ENCODE peak calls at places on chromosome 21, in five cellular contexts. One of them, this sample, is unnamed.

GRCh38 chr21:38824124-38824822 is 18.5 kb downstream of the ETS2 start:
- DNase-seq in stimulated activated CD4-positive, alpha-beta T cell treated with anti-CD3 and anti-CD28 coated beads, Interleukin-1b, Interleukin-23, amount 100 ng/mL, for 1 hour: no peak
- DNase-seq in stimulated activated CD8-positive, alpha-beta memory T cell treated with anti-CD3 and anti-CD28 coated beads, Interleukin-4, amount 100 ng/mL, for 4 hours: no peak
- DNase-seq in nucleus accumbens: no peak
- DNase-seq in cerebellar cortex: no peak
- DNase-seq in this sample: peak

GRCh38 chr21:37072239-37072987 is 458 bp downstream of the PIGP start:
- DNase-seq in stimulated activated CD4-positive, alpha-beta T cell treated with anti-CD3 and anti-CD28 coated beads, Interleukin-1b, Interleukin-23, amount 100 ng/mL, for 1 hour: peak
- DNase-seq in stimulated activated CD8-positive, alpha-beta memory T cell treated with anti-CD3 and anti-CD28 coated beads, Interleukin-4, amount 100 ng/mL, for 4 hours: peak
- DNase-seq in nucleus accumbens: no peak
- DNase-seq in cerebellar cortex: peak
- DNase-seq in this sample: peak

GRCh38 chr21:32457360-32457840 is 44.9 kb downstream of the EVA1C start:
- DNase-seq in stimulated activated CD4-positive, alpha-beta T cell treated with anti-CD3 and anti-CD28 coated beads, Interleukin-1b, Interleukin-23, amount 100 ng/mL, for 1 hour: no peak
- DNase-seq in stimulated activated CD8-positive, alpha-beta memory T cell treated with anti-CD3 and anti-CD28 coated beads, Interleukin-4, amount 100 ng/mL, for 4 hours: no peak
- DNase-seq in nucleus accumbens: no peak
- DNase-seq in cerebellar cortex: peak
- DNase-seq in this sample: no peak

GRCh38 chr21:35895598-35895997 is 164.7 kb downstream of the SETD4 start:
- DNase-seq in stimulated activated CD4-positive, alpha-beta T cell treated with anti-CD3 and anti-CD28 coated beads, Interleukin-1b, Interleukin-23, amount 100 ng/mL, for 1 hour: no peak
- DNase-seq in stimulated activated CD8-positive, alpha-beta memory T cell treated with anti-CD3 and anti-CD28 coated beads, Interleukin-4, amount 100 ng/mL, for 4 hours: no peak
- DNase-seq in nucleus accumbens: no peak
- DNase-seq in cerebellar cortex: no peak
- DNase-seq in this sample: no peak

GRCh38 chr21:33078907-33079582 is 9.1 kb downstream of the OLIG1 start:
- DNase-seq in stimulated activated CD4-positive, alpha-beta T cell treated with anti-CD3 and anti-CD28 coated beads, Interleukin-1b, Interleukin-23, amount 100 ng/mL, for 1 hour: no peak
- DNase-seq in stimulated activated CD8-positive, alpha-beta memory T cell treated with anti-CD3 and anti-CD28 coated beads, Interleukin-4, amount 100 ng/mL, for 4 hours: peak
- DNase-seq in nucleus accumbens: no peak
- DNase-seq in cerebellar cortex: no peak
- DNase-seq in this sample: no peak

GRCh38 chr21:41043008-41043407 is 125.0 kb upstream of the BACE2 start:
- DNase-seq in stimulated activated CD4-positive, alpha-beta T cell treated with anti-CD3 and anti-CD28 coated beads, Interleukin-1b, Interleukin-23, amount 100 ng/mL, for 1 hour: no peak
- DNase-seq in stimulated activated CD8-positive, alpha-beta memory T cell treated with anti-CD3 and anti-CD28 coated beads, Interleukin-4, amount 100 ng/mL, for 4 hours: no peak
- DNase-seq in nucleus accumbens: no peak
- DNase-seq in cerebellar cortex: no peak
- DNase-seq in this sample: no peak

GRCh38 chr21:16307256-16307655 is 577.5 kb downstream of the USP25 start:
- DNase-seq in stimulated activated CD4-positive, alpha-beta T cell treated with anti-CD3 and anti-CD28 coated beads, Interleukin-1b, Interleukin-23, amount 100 ng/mL, for 1 hour: no peak
- DNase-seq in stimulated activated CD8-positive, alpha-beta memory T cell treated with anti-CD3 and anti-CD28 coated beads, Interleukin-4, amount 100 ng/mL, for 4 hours: no peak
- DNase-seq in nucleus accumbens: no peak
- DNase-seq in cerebellar cortex: no peak
- DNase-seq in this sample: no peak

GRCh38 chr21:34807146-34807880 is 138.5 kb downstream of the CLIC6 start:
- DNase-seq in stimulated activated CD4-positive, alpha-beta T cell treated with anti-CD3 and anti-CD28 coated beads, Interleukin-1b, Interleukin-23, amount 100 ng/mL, for 1 hour: peak
- DNase-seq in stimulated activated CD8-positive, alpha-beta memory T cell treated with anti-CD3 and anti-CD28 coated beads, Interleukin-4, amount 100 ng/mL, for 4 hours: peak
- DNase-seq in nucleus accumbens: no peak
- DNase-seq in cerebellar cortex: no peak
- DNase-seq in this sample: peak

GRCh38 chr21:26840206-26840605 is 5.0 kb downstream of the ADAMTS1 start:
- DNase-seq in stimulated activated CD4-positive, alpha-beta T cell treated with anti-CD3 and anti-CD28 coated beads, Interleukin-1b, Interleukin-23, amount 100 ng/mL, for 1 hour: no peak
- DNase-seq in stimulated activated CD8-positive, alpha-beta memory T cell treated with anti-CD3 and anti-CD28 coated beads, Interleukin-4, amount 100 ng/mL, for 4 hours: no peak
- DNase-seq in nucleus accumbens: no peak
- DNase-seq in cerebellar cortex: no peak
- DNase-seq in this sample: no peak

GRCh38 chr21:28421716-28422480 is 570.8 kb downstream of the LTN1 start:
- DNase-seq in stimulated activated CD4-positive, alpha-beta T cell treated with anti-CD3 and anti-CD28 coated beads, Interleukin-1b, Interleukin-23, amount 100 ng/mL, for 1 hour: no peak
- DNase-seq in stimulated activated CD8-positive, alpha-beta memory T cell treated with anti-CD3 and anti-CD28 coated beads, Interleukin-4, amount 100 ng/mL, for 4 hours: no peak
- DNase-seq in nucleus accumbens: no peak
- DNase-seq in cerebellar cortex: no peak
- DNase-seq in this sample: peak

GRCh38 chr21:35940074-35940927 is 120.0 kb downstream of the SETD4 start:
- DNase-seq in stimulated activated CD4-positive, alpha-beta T cell treated with anti-CD3 and anti-CD28 coated beads, Interleukin-1b, Interleukin-23, amount 100 ng/mL, for 1 hour: no peak
- DNase-seq in stimulated activated CD8-positive, alpha-beta memory T cell treated with anti-CD3 and anti-CD28 coated beads, Interleukin-4, amount 100 ng/mL, for 4 hours: no peak
- DNase-seq in nucleus accumbens: no peak
- DNase-seq in cerebellar cortex: peak
- DNase-seq in this sample: peak

GRCh38 chr21:42336065-42336464 is 14.7 kb downstream of the TFF2 start:
- DNase-seq in stimulated activated CD4-positive, alpha-beta T cell treated with anti-CD3 and anti-CD28 coated beads, Interleukin-1b, Interleukin-23, amount 100 ng/mL, for 1 hour: no peak
- DNase-seq in stimulated activated CD8-positive, alpha-beta memory T cell treated with anti-CD3 and anti-CD28 coated beads, Interleukin-4, amount 100 ng/mL, for 4 hours: no peak
- DNase-seq in nucleus accumbens: no peak
- DNase-seq in cerebellar cortex: no peak
- DNase-seq in this sample: no peak

GRCh38 chr21:41827951-41828883 is 50.9 kb downstream of the PRDM15 start:
- DNase-seq in stimulated activated CD4-positive, alpha-beta T cell treated with anti-CD3 and anti-CD28 coated beads, Interleukin-1b, Interleukin-23, amount 100 ng/mL, for 1 hour: no peak
- DNase-seq in stimulated activated CD8-positive, alpha-beta memory T cell treated with anti-CD3 and anti-CD28 coated beads, Interleukin-4, amount 100 ng/mL, for 4 hours: no peak
- DNase-seq in nucleus accumbens: no peak
- DNase-seq in cerebellar cortex: no peak
- DNase-seq in this sample: no peak

GRCh38 chr21:29704719-29705118 is 235.1 kb downstream of the GRIK1 start:
- DNase-seq in stimulated activated CD4-positive, alpha-beta T cell treated with anti-CD3 and anti-CD28 coated beads, Interleukin-1b, Interleukin-23, amount 100 ng/mL, for 1 hour: no peak
- DNase-seq in stimulated activated CD8-positive, alpha-beta memory T cell treated with anti-CD3 and anti-CD28 coated beads, Interleukin-4, amount 100 ng/mL, for 4 hours: no peak
- DNase-seq in nucleus accumbens: no peak
- DNase-seq in cerebellar cortex: no peak
- DNase-seq in this sample: no peak

GRCh38 chr21:41868062-41868710 is 11.0 kb downstream of the PRDM15 start:
- DNase-seq in stimulated activated CD4-positive, alpha-beta T cell treated with anti-CD3 and anti-CD28 coated beads, Interleukin-1b, Interleukin-23, amount 100 ng/mL, for 1 hour: no peak
- DNase-seq in stimulated activated CD8-positive, alpha-beta memory T cell treated with anti-CD3 and anti-CD28 coated beads, Interleukin-4, amount 100 ng/mL, for 4 hours: no peak
- DNase-seq in nucleus accumbens: no peak
- DNase-seq in cerebellar cortex: no peak
- DNase-seq in this sample: no peak

GRCh38 chr21:39149882-39150281 is 33.4 kb downstream of the PSMG1 start:
- DNase-seq in stimulated activated CD4-positive, alpha-beta T cell treated with anti-CD3 and anti-CD28 coated beads, Interleukin-1b, Interleukin-23, amount 100 ng/mL, for 1 hour: no peak
- DNase-seq in stimulated activated CD8-positive, alpha-beta memory T cell treated with anti-CD3 and anti-CD28 coated beads, Interleukin-4, amount 100 ng/mL, for 4 hours: no peak
- DNase-seq in nucleus accumbens: no peak
- DNase-seq in cerebellar cortex: no peak
- DNase-seq in this sample: no peak

GRCh38 chr21:43929217-43929971 is 64.4 kb downstream of the AGPAT3 start:
- DNase-seq in stimulated activated CD4-positive, alpha-beta T cell treated with anti-CD3 and anti-CD28 coated beads, Interleukin-1b, Interleukin-23, amount 100 ng/mL, for 1 hour: no peak
- DNase-seq in stimulated activated CD8-positive, alpha-beta memory T cell treated with anti-CD3 and anti-CD28 coated beads, Interleukin-4, amount 100 ng/mL, for 4 hours: no peak
- DNase-seq in nucleus accumbens: no peak
- DNase-seq in cerebellar cortex: peak
- DNase-seq in this sample: no peak

GRCh38 chr21:32094792-32095191 is 184.1 kb downstream of the MIS18A start:
- DNase-seq in stimulated activated CD4-positive, alpha-beta T cell treated with anti-CD3 and anti-CD28 coated beads, Interleukin-1b, Interleukin-23, amount 100 ng/mL, for 1 hour: no peak
- DNase-seq in stimulated activated CD8-positive, alpha-beta memory T cell treated with anti-CD3 and anti-CD28 coated beads, Interleukin-4, amount 100 ng/mL, for 4 hours: no peak
- DNase-seq in nucleus accumbens: no peak
- DNase-seq in cerebellar cortex: no peak
- DNase-seq in this sample: no peak

GRCh38 chr21:16569679-16570078 is 839.9 kb downstream of the USP25 start:
- DNase-seq in stimulated activated CD4-positive, alpha-beta T cell treated with anti-CD3 and anti-CD28 coated beads, Interleukin-1b, Interleukin-23, amount 100 ng/mL, for 1 hour: no peak
- DNase-seq in stimulated activated CD8-positive, alpha-beta memory T cell treated with anti-CD3 and anti-CD28 coated beads, Interleukin-4, amount 100 ng/mL, for 4 hours: no peak
- DNase-seq in nucleus accumbens: no peak
- DNase-seq in cerebellar cortex: no peak
- DNase-seq in this sample: no peak

GRCh38 chr21:39536835-39537234 is 75.9 kb upstream of the B3GALT5 start:
- DNase-seq in stimulated activated CD4-positive, alpha-beta T cell treated with anti-CD3 and anti-CD28 coated beads, Interleukin-1b, Interleukin-23, amount 100 ng/mL, for 1 hour: no peak
- DNase-seq in stimulated activated CD8-positive, alpha-beta memory T cell treated with anti-CD3 and anti-CD28 coated beads, Interleukin-4, amount 100 ng/mL, for 4 hours: no peak
- DNase-seq in nucleus accumbens: no peak
- DNase-seq in cerebellar cortex: no peak
- DNase-seq in this sample: no peak

GRCh38 chr21:25342811-25343210 is 264.5 kb downstream of the MRPL39 start:
- DNase-seq in stimulated activated CD4-positive, alpha-beta T cell treated with anti-CD3 and anti-CD28 coated beads, Interleukin-1b, Interleukin-23, amount 100 ng/mL, for 1 hour: no peak
- DNase-seq in stimulated activated CD8-positive, alpha-beta memory T cell treated with anti-CD3 and anti-CD28 coated beads, Interleukin-4, amount 100 ng/mL, for 4 hours: no peak
- DNase-seq in nucleus accumbens: no peak
- DNase-seq in cerebellar cortex: no peak
- DNase-seq in this sample: no peak

GRCh38 chr21:37196847-37197246 is 70.3 kb downstream of the VPS26C start:
- DNase-seq in stimulated activated CD4-positive, alpha-beta T cell treated with anti-CD3 and anti-CD28 coated beads, Interleukin-1b, Interleukin-23, amount 100 ng/mL, for 1 hour: no peak
- DNase-seq in stimulated activated CD8-positive, alpha-beta memory T cell treated with anti-CD3 and anti-CD28 coated beads, Interleukin-4, amount 100 ng/mL, for 4 hours: no peak
- DNase-seq in nucleus accumbens: no peak
- DNase-seq in cerebellar cortex: no peak
- DNase-seq in this sample: no peak

GRCh38 chr21:41133896-41134522 is 34.0 kb upstream of the BACE2 start:
- DNase-seq in stimulated activated CD4-positive, alpha-beta T cell treated with anti-CD3 and anti-CD28 coated beads, Interleukin-1b, Interleukin-23, amount 100 ng/mL, for 1 hour: no peak
- DNase-seq in stimulated activated CD8-positive, alpha-beta memory T cell treated with anti-CD3 and anti-CD28 coated beads, Interleukin-4, amount 100 ng/mL, for 4 hours: no peak
- DNase-seq in nucleus accumbens: no peak
- DNase-seq in cerebellar cortex: peak
- DNase-seq in this sample: no peak

GRCh38 chr21:42062543-42063022 is 8.5 kb upstream of the UMODL1 start:
- DNase-seq in stimulated activated CD4-positive, alpha-beta T cell treated with anti-CD3 and anti-CD28 coated beads, Interleukin-1b, Interleukin-23, amount 100 ng/mL, for 1 hour: peak
- DNase-seq in stimulated activated CD8-positive, alpha-beta memory T cell treated with anti-CD3 and anti-CD28 coated beads, Interleukin-4, amount 100 ng/mL, for 4 hours: peak
- DNase-seq in nucleus accumbens: no peak
- DNase-seq in cerebellar cortex: no peak
- DNase-seq in this sample: no peak